ENCODE peak calls at places on chromosomes 2 and 18, in eight cellular contexts. V is fibroblast of pulmonary artery, P is left lung, N is Peyer's patch, T is progenitor cell of endocrine pancreas, E is astrocyte of the spinal cord, F is glutamatergic neuron, B is IMR-90. G is an unnamed sample.

GRCh38 chr2:128241896-128242295 is 76.8 kb downstream of the HS6ST1 start:
- DNase-seq in F (no peak), V (no peak), P (no peak), N (no peak), B (no peak), T (no peak), E (no peak), G (no peak)

GRCh38 chr18:8814206-8814605 is 108.8 kb downstream of the MTCL1 start:
- DNase-seq in T (no peak), F (no peak), P (no peak), N (no peak), B (peak), V (peak), E (peak), G (no peak)

GRCh38 chr2:98870516-98871158 is 65.4 kb downstream of the CRACDL start:
- DNase-seq in N (no peak), P (no peak), T (no peak), F (no peak), E (no peak), V (no peak), B (no peak), G (no peak)

GRCh38 chr18:13725566-13726227 is 661 bp downstream of the FAM210A start:
- DNase-seq in B (peak), V (peak), E (no peak), F (no peak), P (no peak), T (no peak), N (no peak), G (no peak)

GRCh38 chr2:106117347-106117746 is 76.8 kb downstream of the UXS1 start:
- DNase-seq in V (no peak), P (no peak), E (no peak), F (no peak), N (no peak), T (no peak), B (no peak), G (no peak)

GRCh38 chr2:9356336-9356735 is 67.0 kb downstream of the ITGB1BP1 start:
- DNase-seq in V (no peak), N (no peak), B (no peak), T (no peak), P (no peak), E (peak), F (peak), G (no peak)

GRCh38 chr2:64225491-64225890 is 81.3 kb upstream of the PELI1 start:
- DNase-seq in B (no peak), P (no peak), F (no peak), T (no peak), V (no peak), E (peak), N (no peak), G (no peak)

GRCh38 chr2:10521891-10522448 is 73.8 kb upstream of the ODC1 start:
- DNase-seq in B (no peak), T (no peak), N (no peak), E (no peak), P (no peak), V (no peak), F (no peak), G (no peak)

GRCh38 chr2:54999182-54999581 is 51.1 kb downstream of the RTN4 start:
- DNase-seq in E (peak), N (no peak), T (no peak), V (peak), B (peak), P (no peak), F (no peak), G (no peak)

GRCh38 chr2:230847883-230848388 is 16.8 kb upstream of the ITM2C start:
- DNase-seq in E (peak), B (peak), P (peak), V (peak), T (peak), N (peak), F (peak), G (peak)

GRCh38 chr2:218863021-218863520 is 3.5 kb downstream of the WNT6 start:
- DNase-seq in B (no peak), N (no peak), F (no peak), V (no peak), P (no peak), T (no peak), E (no peak), G (no peak)

GRCh38 chr2:113181491-113182051 is 7.8 kb downstream of the PSD4 start:
- DNase-seq in T (no peak), N (no peak), P (no peak), E (no peak), F (no peak), B (no peak), V (no peak), G (no peak)

GRCh38 chr2:8882094-8882493 is 44.7 kb upstream of the KIDINS220 start:
- DNase-seq in B (peak), E (peak), V (peak), N (no peak), F (peak), P (no peak), T (no peak), G (peak)

GRCh38 chr2:2890901-2891300 is 486.7 kb downstream of the EIPR1 start:
- DNase-seq in F (no peak), N (no peak), B (no peak), V (no peak), E (no peak), P (no peak), T (no peak), G (no peak)

GRCh38 chr2:71608441-71608840 is 155.1 kb downstream of the DYSF start:
- DNase-seq in N (peak), E (no peak), P (peak), F (peak), V (no peak), T (no peak), B (no peak), G (no peak)

GRCh38 chr2:28681216-28681981 is 70.2 kb upstream of the PPP1CB start:
- DNase-seq in N (no peak), T (no peak), P (peak), B (peak), E (peak), V (peak), F (no peak), G (no peak)

GRCh38 chr2:16104345-16105177 is 164.2 kb downstream of the MYCN start:
- DNase-seq in T (no peak), B (no peak), P (no peak), V (no peak), F (no peak), N (no peak), E (no peak), G (no peak)

GRCh38 chr18:22563098-22563707 is 145.5 kb upstream of the CTAGE1 start:
- DNase-seq in F (no peak), B (peak), E (peak), V (peak), P (no peak), N (no peak), T (no peak), G (peak)

GRCh38 chr2:100877555-100877954 is 57.6 kb downstream of the NPAS2 start:
- DNase-seq in F (no peak), P (no peak), V (peak), T (no peak), B (peak), E (peak), N (no peak), G (no peak)

GRCh38 chr18:58671941-58672565 is 788 bp downstream of the MALT1 start:
- DNase-seq in T (no peak), P (no peak), B (peak), F (no peak), N (no peak), V (peak), E (peak), G (no peak)

GRCh38 chr18:58669731-58670379 is 1.4 kb upstream of the MALT1 start:
- DNase-seq in T (no peak), V (peak), F (no peak), N (no peak), B (peak), E (peak), P (no peak), G (no peak)

GRCh38 chr18:58670561-58671121 is 624 bp upstream of the MALT1 start:
- DNase-seq in V (peak), E (no peak), N (no peak), B (peak), F (no peak), P (no peak), T (no peak), G (peak)

GRCh38 chr18:58668897-58669296 is 2.4 kb upstream of the MALT1 start:
- DNase-seq in P (no peak), B (peak), F (no peak), E (peak), V (peak), N (no peak), T (no peak), G (no peak)

GRCh38 chr18:58671122-58671940 is at the start of gene MALT1:
- DNase-seq in E (peak), F (peak), P (peak), T (peak), V (peak), N (peak), B (peak), G (peak)
- TF ChIP-seq CTCF in E (peak), F (no peak), P (no peak), T (peak), V (no peak), N (no peak), B (peak), G (no peak)

GRCh38 chr18:12422936-12423335 is 15.2 kb downstream of the PRELID3A start:
- DNase-seq in P (no peak), E (no peak), B (no peak), V (no peak), F (no peak), N (no peak), T (no peak), G (no peak)

GRCh38 chr18:12423820-12424219 is 16.1 kb downstream of the PRELID3A start:
- DNase-seq in V (no peak), T (no peak), N (no peak), F (no peak), P (no peak), E (no peak), B (no peak), G (no peak)

GRCh38 chr18:12420831-12421421 is 13.2 kb downstream of the PRELID3A start:
- DNase-seq in B (no peak), T (peak), N (no peak), P (no peak), F (peak), E (peak), V (no peak), G (peak)

GRCh38 chr18:12423393-12423792 is 15.7 kb downstream of the PRELID3A start:
- DNase-seq in B (no peak), P (no peak), T (no peak), N (no peak), E (no peak), F (no peak), V (no peak), G (no peak)

GRCh38 chr18:12421732-12422131 is 14.0 kb downstream of the PRELID3A start:
- DNase-seq in F (no peak), T (no peak), E (no peak), N (no peak), B (no peak), P (no peak), V (no peak), G (no peak)
- TF ChIP-seq CTCF in F (no peak), T (no peak), E (no peak), N (no peak), B (no peak), P (no peak), V (no peak), G (no peak)

GRCh38 chr2:33417093-33417492 is 59.4 kb upstream of the RASGRP3 start:
- DNase-seq in N (no peak), V (peak), B (no peak), F (no peak), P (no peak), E (no peak), T (no peak), G (no peak)

GRCh38 chr2:33408109-33408508 is 68.3 kb upstream of the RASGRP3 start:
- DNase-seq in P (no peak), B (no peak), E (no peak), N (no peak), T (no peak), V (no peak), F (no peak), G (no peak)

GRCh38 chr2:33411765-33412164 is 64.7 kb upstream of the RASGRP3 start:
- DNase-seq in T (no peak), F (no peak), E (peak), P (no peak), V (peak), N (no peak), B (peak), G (no peak)

GRCh38 chr2:33409417-33409955 is 67.0 kb upstream of the RASGRP3 start:
- DNase-seq in P (no peak), N (no peak), E (no peak), B (no peak), T (no peak), V (no peak), F (no peak), G (no peak)

DNA sequence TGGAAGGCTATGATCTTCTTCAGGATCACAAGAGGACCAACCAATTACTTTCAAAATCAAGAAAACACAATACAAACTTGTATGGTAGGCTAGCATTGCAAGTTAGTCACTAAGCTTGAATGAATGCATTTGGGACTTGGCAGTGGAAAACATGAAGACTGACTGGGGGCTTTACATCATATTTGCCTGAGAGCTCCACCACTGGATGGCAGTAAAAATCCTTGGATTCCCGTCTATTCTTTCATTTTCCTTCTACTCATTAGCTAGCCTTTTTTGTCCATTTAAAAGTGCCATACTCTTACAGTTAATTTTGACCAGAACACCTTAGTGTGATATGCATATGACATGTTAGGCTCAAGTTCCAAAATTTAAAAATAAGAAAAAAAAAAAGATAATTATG is 63.5 kb upstream of the RASGRP3 start:
- DNase-seq in T (no peak), F (no peak), V (peak), P (no peak), B (peak), E (peak), N (no peak), G (no peak)
- TF ChIP-seq CTCF in T (no peak), F (no peak), V (peak), P (peak), B (peak), E (peak), N (no peak), G (no peak)

GRCh38 chr2:175627405-175627804 is 374.7 kb downstream of the LNPK start:
- DNase-seq in P (no peak), B (no peak), E (no peak), V (no peak), N (no peak), F (no peak), T (no peak), G (no peak)

GRCh38 chr2:175631247-175631628 is 370.8 kb downstream of the LNPK start:
- DNase-seq in V (no peak), P (no peak), N (no peak), B (no peak), F (no peak), E (no peak), T (no peak), G (no peak)

GRCh38 chr2:175633227-175633626 is 368.8 kb downstream of the LNPK start:
- DNase-seq in E (no peak), F (no peak), N (no peak), V (no peak), P (no peak), B (no peak), T (no peak), G (no peak)

GRCh38 chr2:175628243-175628642 is 373.8 kb downstream of the LNPK start:
- DNase-seq in B (no peak), T (no peak), E (no peak), N (no peak), P (no peak), F (no peak), V (no peak), G (no peak)

GRCh38 chr2:175630319-175631246 is 371.5 kb downstream of the LNPK start:
- DNase-seq in N (no peak), T (no peak), P (no peak), E (no peak), B (no peak), V (no peak), F (no peak), G (no peak)
- TF ChIP-seq CTCF in N (no peak), T (no peak), P (no peak), E (no peak), B (no peak), V (no peak), F (no peak), G (no peak)